ENCODE peak calls at places on chromosome 18, in five cellular contexts. P is AG09319; S is stimulated activated CD4-positive, alpha-beta T cell treated with anti-CD3 and anti-CD28 coated beads, Interleukin-2, amount 100 ng/mL, for 48 hours; V is T-helper 17 cell; C is HuH-7. I is an unnamed sample.

GRCh38 chr18:3508576-3509559 is 58.9 kb downstream of the TGIF1 start:
- DNase-seq in P (no peak), S (no peak), V (no peak), C (no peak), I (no peak)

GRCh38 chr18:48602759-48603390 is 64.0 kb downstream of the CTIF start:
- DNase-seq in P (no peak), S (no peak), V (no peak), C (no peak), I (no peak)

GRCh38 chr18:3460823-3461398 is 10.9 kb downstream of the TGIF1 start:
- DNase-seq in P (no peak), S (no peak), V (no peak), C (no peak), I (no peak)

GRCh38 chr18:42030586-42031182 is 75.7 kb downstream of the PIK3C3 start:
- DNase-seq in P (no peak), S (no peak), V (no peak), C (peak; percentile 26), I (peak; percentile 31)

GRCh38 chr18:47912343-47912742 is 18.1 kb downstream of the SMAD2 start:
- DNase-seq in P (no peak), S (no peak), V (no peak), C (no peak), I (no peak)

GRCh38 chr18:3395466-3395865 is 54.5 kb upstream of the TGIF1 start:
- DNase-seq in P (no peak), S (no peak), V (no peak), C (no peak), I (no peak)

GRCh38 chr18:23356915-23357421 is 96.1 kb upstream of the RIOK3 start:
- DNase-seq in P (peak; percentile 23), S (no peak), V (no peak), C (peak; percentile 22), I (no peak)

GRCh38 chr18:28814365-28814764 is 637.4 kb upstream of the CDH2 start:
- DNase-seq in P (no peak), S (no peak), V (no peak), C (no peak), I (no peak)

GRCh38 chr18:13375302-13376255 is 157.0 kb downstream of the LDLRAD4 start:
- DNase-seq in P (peak; percentile 40), S (peak; percentile 65), V (peak; percentile 67), C (no peak), I (no peak)

GRCh38 chr18:6755107-6755506 is 25.6 kb downstream of the ARHGAP28 start:
- DNase-seq in P (no peak), S (no peak), V (no peak), C (no peak), I (no peak)

GRCh38 chr18:76256897-76257500 is 238.0 kb downstream of the ZNF516 start:
- DNase-seq in P (peak; percentile 16), S (no peak), V (no peak), C (no peak), I (peak; percentile 22)

GRCh38 chr18:47817017-47817911 is 113.2 kb downstream of the SMAD2 start:
- DNase-seq in P (peak; percentile 42), S (no peak), V (no peak), C (no peak), I (no peak)

GRCh38 chr18:6414118-6414722 is 491 bp downstream of the L3MBTL4 start:
- DNase-seq in P (no peak), S (peak; percentile 7), V (no peak), C (no peak), I (peak; percentile 22)

GRCh38 chr18:26386002-26386401 is 159.8 kb downstream of the TAF4B start:
- DNase-seq in P (peak; percentile 7), S (no peak), V (no peak), C (no peak), I (no peak)

GRCh38 chr18:74496508-74497307 is 545 bp downstream of the CNDP2 start:
- DNase-seq in P (no peak), S (peak; percentile 30), V (peak; percentile 26), C (peak; percentile 57), I (peak; percentile 19)

GRCh38 chr18:65235966-65236634 is 514.7 kb upstream of the CDH7 start:
- DNase-seq in P (no peak), S (no peak), V (no peak), C (no peak), I (no peak)